ENCODE peak calls at places on chromosome 3, in four cellular contexts. Q is RWPE2, D is cardiac fibroblast, I is fibroblast of mammary gland. F is an unnamed sample.

GRCh38 chr3:2950159-2950558 is 160.0 kb downstream of the IL5RA start:
- DNase-seq in I (no peak), Q (no peak), D (no peak), F (no peak)

GRCh38 chr3:173109143-173109542 is 31.9 kb downstream of the SPATA16 start:
- DNase-seq in Q (no peak), D (no peak), I (no peak), F (no peak)

GRCh38 chr3:103218146-103218545 is 783.3 kb downstream of the ZPLD1 start:
- DNase-seq in I (no peak), Q (no peak), D (no peak), F (no peak)

GRCh38 chr3:32340039-32340438 is 51.6 kb upstream of the CMTM7 start:
- DNase-seq in I (peak; percentile 59), Q (no peak), D (peak; percentile 73), F (no peak)

GRCh38 chr3:186746008-186746407 is 28.8 kb downstream of the KNG1 start:
- DNase-seq in D (peak; percentile 89), Q (no peak), I (peak; percentile 43), F (peak; percentile 57)

GRCh38 chr3:157176108-157176507 is 16.2 kb upstream of the CCNL1 start:
- DNase-seq in D (peak; percentile 38), Q (no peak), I (peak; percentile 70), F (no peak)

GRCh38 chr3:32175607-32176197 is 62.8 kb upstream of the CMTM8 start:
- DNase-seq in I (peak; percentile 76), Q (no peak), D (peak; percentile 83), F (peak; percentile 26)

GRCh38 chr3:194300936-194301335 is 50.2 kb downstream of the CPN2 start:
- DNase-seq in Q (peak; percentile 6), I (no peak), D (no peak), F (no peak)

GRCh38 chr3:94063497-94064119 is 747 bp downstream of the NSUN3 start:
- DNase-seq in I (peak; percentile 34), Q (no peak), D (no peak), F (no peak)

GRCh38 chr3:44516230-44516629 is 38.8 kb upstream of the ZNF445 start:
- DNase-seq in I (no peak), Q (no peak), D (no peak), F (no peak)

GRCh38 chr3:149020196-149020838 is 29.0 kb downstream of the GYG1 start:
- DNase-seq in D (no peak), Q (no peak), I (no peak), F (no peak)

GRCh38 chr3:62622553-62623174 is 249.3 kb upstream of the FEZF2 start:
- DNase-seq in D (peak; percentile 81), I (peak; percentile 77), Q (no peak), F (no peak)

GRCh38 chr3:63132456-63133250 is 145.5 kb upstream of the SYNPR start:
- DNase-seq in I (no peak), D (no peak), Q (no peak), F (no peak)

GRCh38 chr3:124993462-124993861 is 58.9 kb upstream of the MUC13 start:
- DNase-seq in D (peak; percentile 72), Q (no peak), I (peak; percentile 69), F (no peak)

GRCh38 chr3:72748659-72749058 is 99.6 kb downstream of the SHQ1 start:
- DNase-seq in I (no peak), D (no peak), Q (no peak), F (no peak)

GRCh38 chr3:159911011-159911663 is 77.5 kb upstream of the IL12A start:
- DNase-seq in Q (no peak), I (no peak), D (peak; percentile 58), F (no peak)

GRCh38 chr3:13581485-13582365 is 32.8 kb downstream of the FBLN2 start:
- DNase-seq in D (no peak), Q (peak; percentile 47), I (peak; percentile 17), F (no peak)

GRCh38 chr3:72465853-72466252 is 382.4 kb downstream of the SHQ1 start:
- DNase-seq in I (no peak), D (no peak), Q (no peak), F (no peak)

GRCh38 chr3:179149239-179149887 is 1.2 kb downstream of the PIK3CA start:
- DNase-seq in D (peak; percentile 56), I (peak; percentile 36), Q (no peak), F (no peak)

GRCh38 chr3:19866751-19867347 is 67.2 kb downstream of the EFHB start:
- DNase-seq in I (peak; percentile 58), D (peak; percentile 75), Q (no peak), F (peak; percentile 17)

GRCh38 chr3:67349551-67350174 is 304.7 kb downstream of the SUCLG2 start:
- DNase-seq in Q (no peak), D (no peak), I (peak; percentile 41), F (no peak)

GRCh38 chr3:167473863-167474262 is at the start of gene SERPINI2:
- DNase-seq in Q (no peak), I (no peak), D (no peak), F (no peak)

GRCh38 chr3:126124148-126124868 is 40.4 kb upstream of the SLC41A3 start:
- DNase-seq in I (no peak), D (no peak), Q (no peak), F (no peak)

GRCh38 chr3:52385157-52385556 is 59.7 kb downstream of the SEMA3G start:
- DNase-seq in D (peak; percentile 45), Q (no peak), I (peak; percentile 37), F (no peak)

GRCh38 chr3:157175678-157176077 is 15.7 kb upstream of the CCNL1 start:
- DNase-seq in D (no peak), I (no peak), Q (no peak), F (no peak)

GRCh38 chr3:81723732-81724313 is 37.6 kb downstream of the GBE1 start:
- DNase-seq in D (peak; percentile 72), Q (no peak), I (peak; percentile 43), F (no peak)

GRCh38 chr3:181711325-181712135 is at the start of gene SOX2:
- DNase-seq in Q (no peak), I (peak; percentile 21), D (peak; percentile 30), F (no peak)

GRCh38 chr3:138043266-138044029 is 33.5 kb downstream of the CLDN18 start:
- DNase-seq in I (peak; percentile 92), D (peak; percentile 95), Q (no peak), F (peak; percentile 61)

GRCh38 chr3:190180268-190180667 is 59.6 kb upstream of the P3H2 start:
- DNase-seq in D (peak; percentile 77), Q (no peak), I (peak; percentile 60), F (no peak)

GRCh38 chr3:164912916-164913315 is 165.4 kb downstream of the SI start:
- DNase-seq in Q (no peak), I (no peak), D (no peak), F (no peak)

GRCh38 chr3:40137586-40138295 is 171.8 kb upstream of the EIF1B start:
- DNase-seq in Q (no peak), D (peak; percentile 56), I (peak; percentile 95), F (peak; percentile 21)

GRCh38 chr3:4512895-4513616 is 19.9 kb downstream of the ITPR1 start:
- DNase-seq in D (no peak), I (no peak), Q (no peak), F (no peak)

GRCh38 chr3:24628523-24629258 is 134.0 kb upstream of the THRB start:
- DNase-seq in I (peak; percentile 39), Q (no peak), D (peak; percentile 1), F (no peak)

GRCh38 chr3:65581313-65581712 is 457.4 kb downstream of the MAGI1 start:
- DNase-seq in I (no peak), Q (no peak), D (no peak), F (no peak)

GRCh38 chr3:106114848-106115247 is 246.0 kb upstream of the CBLB start:
- DNase-seq in I (peak; percentile 46), D (peak; percentile 80), Q (no peak), F (no peak)

GRCh38 chr3:123712077-123712860 is 127.4 kb upstream of the HACD2 start:
- DNase-seq in D (peak; percentile 55), Q (no peak), I (no peak), F (no peak)

GRCh38 chr3:40771112-40771511 is 246.4 kb downstream of the ZNF621 start:
- DNase-seq in Q (no peak), I (no peak), D (no peak), F (no peak)

GRCh38 chr3:186097663-186098451 is 11.0 kb downstream of the ETV5 start:
- DNase-seq in Q (peak; percentile 76), I (peak; percentile 48), D (peak; percentile 85), F (no peak)

GRCh38 chr3:88141458-88142083 is 8.2 kb upstream of the C3orf38 start:
- DNase-seq in Q (no peak), I (peak; percentile 76), D (peak; percentile 69), F (peak; percentile 41)

GRCh38 chr3:9280477-9281219 is 31.2 kb upstream of the SRGAP3 start:
- DNase-seq in Q (no peak), I (peak; percentile 18), D (no peak), F (no peak)
- H3K4me3 ChIP-seq in Q (no peak overlapping the region), I (no peak overlapping the region), D (no peak overlapping the region), F (no peak overlapping the region)

GRCh38 chr3:145807990-145808389 is 353.0 kb downstream of the PLOD2 start:
- DNase-seq in I (peak; percentile 54), D (peak; percentile 43), Q (no peak), F (no peak)
- TF ChIP-seq CTCF in I (peak; percentile 40), D (peak; percentile 43), Q (no peak), F (no peak)

DNA sequence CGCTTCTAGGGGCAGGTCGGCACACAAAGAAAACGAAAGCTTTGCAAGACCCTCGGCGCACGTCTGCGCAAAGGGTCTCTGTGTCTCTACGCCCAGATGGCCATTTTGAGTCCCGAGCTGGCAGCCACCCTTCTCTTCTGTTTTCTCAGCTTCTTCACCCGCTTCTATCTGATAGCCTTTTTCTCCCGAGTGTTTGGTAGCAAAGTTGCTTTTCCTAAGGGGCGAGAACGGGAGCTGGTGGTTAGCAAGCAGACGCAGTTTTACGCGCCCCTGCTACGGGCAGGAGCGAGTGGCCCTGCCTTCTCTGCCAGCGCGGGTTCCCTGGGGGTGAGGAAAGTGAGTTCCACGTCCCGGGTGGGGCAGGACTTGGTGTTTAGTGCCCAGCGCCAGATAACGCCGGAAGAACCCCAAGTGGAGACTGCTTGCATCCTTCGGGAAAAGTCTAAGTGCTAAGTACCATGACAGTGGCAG is 2.9 kb upstream of the MKRN2 start:
- DNase-seq in D (peak; percentile 42), I (no peak), Q (no peak), F (no peak)
- H3K4me3 ChIP-seq in D (peak overlapping the region; percentile 47), I (peak overlapping the region; percentile 51), Q (peak overlapping the region; percentile 29), F (peak overlapping the region; percentile 56)

DNA sequence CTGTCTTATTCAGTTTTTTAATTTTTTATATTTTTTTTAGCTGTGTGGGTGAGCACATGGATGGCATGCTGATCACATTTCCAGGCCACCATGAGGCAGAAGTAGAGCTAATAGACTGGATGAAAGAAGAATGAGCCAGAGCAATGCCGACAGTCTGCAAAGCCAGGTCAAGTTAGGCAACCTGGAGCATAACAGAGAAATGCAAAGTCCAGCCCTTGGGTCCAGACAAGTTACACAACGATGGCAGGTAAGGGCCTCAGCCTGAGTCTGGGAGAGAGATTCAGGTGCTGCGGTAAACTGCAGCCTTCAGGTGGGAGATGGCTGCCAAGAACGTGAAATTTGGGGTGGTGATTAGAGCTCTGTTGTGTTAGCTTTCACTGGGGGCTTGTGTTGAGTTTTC is 84.0 kb upstream of the CACNA2D3 start:
- DNase-seq in Q (no peak), I (no peak), D (no peak), F (no peak)
- TF ChIP-seq CTCF in Q (no peak), I (no peak), D (no peak), F (no peak)

DNA sequence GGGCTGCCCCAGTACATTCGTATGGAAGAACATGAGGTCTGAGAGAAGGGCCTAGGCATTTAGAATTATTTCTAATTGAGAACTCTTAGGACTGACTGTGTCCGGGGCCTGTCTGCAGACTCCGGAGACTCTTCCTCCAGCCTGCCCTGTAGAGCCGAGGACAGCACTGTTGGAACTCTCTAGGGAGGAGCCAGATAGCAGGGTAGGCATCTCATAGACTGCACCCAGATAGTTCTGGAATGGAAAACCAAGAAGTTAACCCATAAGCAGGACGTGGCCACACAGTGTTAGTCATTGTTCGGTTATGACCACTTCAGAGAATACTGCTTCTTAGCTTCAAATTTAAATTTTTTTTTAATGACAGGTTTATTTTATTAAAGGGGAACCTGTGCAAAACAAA is 59.5 kb downstream of the SNRK start:
- DNase-seq in I (peak; percentile 38), D (peak; percentile 72), Q (no peak), F (peak; percentile 40)
- H3K4me3 ChIP-seq in I (no peak overlapping the region), D (no peak overlapping the region), Q (no peak overlapping the region), F (no peak overlapping the region)

F was measured in AG04449.